ENCODE peak calls at places on chromosomes 16 and 17, in four cellular contexts. F, X, V and T are unnamed samples. For H3K4me1, the result is how much of the 10 kb centered on the place peaks cover.

GRCh38 chr17:81527591-81528383 is at the start of gene FSCN2:
- DNase-seq in V (no peak), X (no peak), F (no peak), T (no peak)

GRCh38 chr16:50021509-50021908 is 3.5 kb upstream of the CNEP1R1 start:
- DNase-seq in F (peak), X (no peak), V (no peak), T (peak)

GRCh38 chr16:83158320-83158957 is 531.7 kb downstream of the CDH13 start:
- DNase-seq in V (no peak), X (no peak), F (no peak), T (no peak)

GRCh38 chr17:41885733-41886132 is 20.5 kb upstream of the KLHL11 start:
- DNase-seq in X (no peak), V (no peak), F (no peak), T (no peak)

GRCh38 chr17:17890773-17891759 is 54.3 kb upstream of the SREBF1 start:
- DNase-seq in V (no peak), X (no peak), F (peak), T (no peak)

GRCh38 chr17:17947966-17948365 is 24.2 kb downstream of the TOM1L2 start:
- DNase-seq in X (no peak), V (no peak), F (no peak), T (no peak)

GRCh38 chr16:27177031-27177774 is 26.1 kb upstream of the KDM8 start:
- DNase-seq in X (no peak), F (no peak), V (no peak), T (no peak)

GRCh38 chr16:3737181-3737580 is 19.9 kb upstream of the TRAP1 start:
- DNase-seq in X (no peak), V (no peak), F (no peak), T (peak)

GRCh38 chr17:63623786-63624185 is 1.6 kb downstream of the MAP3K3 start:
- DNase-seq in V (no peak), F (no peak), X (no peak), T (no peak)

GRCh38 chr17:38921756-38922411 is 3.5 kb upstream of the LASP1NB start:
- DNase-seq in X (no peak), V (no peak), F (no peak), T (no peak)

GRCh38 chr17:42097691-42098661 is at the start of gene ZNF385C:
- DNase-seq in X (no peak), V (no peak), F (no peak), T (no peak)

GRCh38 chr17:71632328-71632727 is 488.5 kb upstream of the SOX9 start:
- DNase-seq in V (no peak), X (no peak), F (no peak), T (no peak)
- TF ChIP-seq SUZ12 in V (no peak), X (no peak), F (no peak), T (no peak)

DNA sequence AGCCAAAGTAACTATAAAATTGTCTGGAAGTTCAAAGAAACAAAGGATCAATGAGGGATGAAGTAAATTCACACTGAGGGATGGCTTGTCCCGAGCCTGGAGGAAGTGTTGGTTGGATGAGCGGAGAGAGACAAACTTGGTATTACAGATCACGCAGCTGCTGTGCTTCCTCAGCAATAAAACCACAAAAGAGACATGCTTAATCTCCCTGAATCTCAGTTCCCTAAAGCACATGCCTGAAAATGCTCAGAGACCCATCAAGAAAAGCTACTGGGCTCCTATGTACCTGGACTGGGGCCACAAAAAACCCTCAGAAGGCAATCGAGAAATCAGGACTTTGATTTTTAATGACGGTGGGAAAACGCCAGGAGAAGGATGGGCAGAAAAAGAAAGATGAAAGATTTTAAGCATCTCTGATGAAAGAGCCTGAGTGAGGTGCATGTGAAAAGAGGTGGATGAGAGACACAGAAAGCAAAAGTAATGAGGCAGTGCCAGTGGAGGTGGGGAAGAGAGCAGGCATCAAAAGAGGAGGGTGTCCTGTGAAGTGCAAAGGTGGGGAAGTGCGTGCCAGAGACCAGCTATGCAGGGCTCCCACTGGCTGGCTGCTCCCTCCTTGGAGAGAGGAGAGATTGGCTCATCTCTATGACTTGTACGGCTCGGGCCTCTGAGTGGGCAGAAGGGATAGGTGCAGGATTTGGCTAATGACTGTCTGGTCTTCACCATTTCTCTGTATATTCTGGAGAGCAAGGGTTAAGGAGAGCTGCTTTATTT is 143.7 kb downstream of the ABCC12 start:
- DNase-seq in X (no peak), V (no peak), F (no peak), T (no peak)
- H3K4me1 ChIP-seq in X (under half), V (under half), F (under half), T (under half)

GRCh38 chr17:29573558-29573870 is 5.0 kb downstream of the TP53I13 start:
- DNase-seq in V (no peak), F (no peak), X (no peak), T (no peak)

GRCh38 chr17:29570521-29570920 is 2.0 kb downstream of the TP53I13 start:
- DNase-seq in X (no peak), V (no peak), F (no peak), T (no peak)

GRCh38 chr17:29572691-29573557 is 4.4 kb downstream of the TP53I13 start:
- DNase-seq in X (no peak), F (no peak), V (no peak), T (no peak)

GRCh38 chr17:29571486-29571882 is 3.0 kb downstream of the TP53I13 start:
- DNase-seq in X (no peak), F (no peak), V (no peak), T (no peak)

DNA sequence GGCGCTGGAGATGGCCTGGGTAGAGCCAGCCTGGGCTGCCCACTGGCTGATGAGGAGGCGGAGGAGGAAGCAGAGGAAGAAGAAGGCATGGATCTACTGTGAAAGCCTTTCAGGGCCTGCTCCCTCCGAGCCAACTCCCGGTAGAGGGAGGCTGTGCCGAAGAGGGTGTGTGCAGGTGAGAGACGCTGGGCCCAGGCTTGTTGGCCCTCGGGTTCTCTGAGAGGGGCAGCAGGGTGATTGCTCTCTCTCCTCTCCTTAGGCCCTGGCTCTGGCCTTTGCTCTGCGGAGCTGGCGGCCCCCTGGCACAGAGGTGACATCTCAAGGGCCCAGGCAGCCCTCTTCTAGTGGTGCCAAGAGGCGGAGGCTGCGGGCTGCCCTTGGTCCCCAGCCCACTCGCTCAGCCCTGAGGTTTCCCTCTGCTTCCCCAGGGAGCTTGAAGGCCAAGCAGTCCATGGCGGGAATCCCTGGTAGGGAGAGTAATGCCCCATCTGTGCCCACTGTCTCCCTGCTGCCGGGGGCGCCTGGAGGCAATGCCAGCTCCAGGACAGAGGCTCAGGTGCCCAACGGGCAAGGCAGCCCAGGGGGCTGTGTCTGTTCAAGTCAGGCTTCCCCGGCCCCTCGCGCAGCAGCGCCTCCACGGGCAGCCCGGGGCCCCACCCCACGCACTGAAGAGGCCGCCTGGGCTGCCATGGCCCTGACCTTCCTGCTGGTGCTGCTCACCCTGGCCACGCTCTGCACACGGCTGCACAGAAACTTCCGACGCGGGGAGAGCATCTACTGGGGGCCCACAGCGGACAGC is 3.6 kb downstream of the TP53I13 start:
- DNase-seq in X (no peak), F (no peak), V (no peak), T (no peak)
- TF ChIP-seq ZNF274 in X (no peak), F (no peak), V (no peak), T (no peak)

GRCh38 chr16:28324887-28325279 is 32.6 kb downstream of the SBK1 start:
- DNase-seq in F (no peak), V (no peak), X (no peak), T (no peak)

GRCh38 chr16:28321700-28322411 is 29.5 kb downstream of the SBK1 start:
- DNase-seq in X (no peak), V (no peak), F (peak), T (peak)

GRCh38 chr16:28320741-28321140 is 28.4 kb downstream of the SBK1 start:
- DNase-seq in V (no peak), F (no peak), X (no peak), T (no peak)

GRCh38 chr16:28326881-28327610 is 34.7 kb downstream of the SBK1 start:
- DNase-seq in V (no peak), X (no peak), F (peak), T (peak)

GRCh38 chr16:28324235-28324886 is 32.0 kb downstream of the SBK1 start:
- DNase-seq in V (no peak), X (no peak), F (peak), T (no peak)
- TF ChIP-seq SUZ12 in V (no peak), X (no peak), F (no peak), T (no peak)

GRCh38 chr17:79565606-79566250 is 45.1 kb downstream of the RBFOX3 start:
- DNase-seq in V (no peak), F (no peak), X (no peak), T (no peak)
- H3K4me1 ChIP-seq in V (under half), F (under half), X (under half), T (under half)

DNA sequence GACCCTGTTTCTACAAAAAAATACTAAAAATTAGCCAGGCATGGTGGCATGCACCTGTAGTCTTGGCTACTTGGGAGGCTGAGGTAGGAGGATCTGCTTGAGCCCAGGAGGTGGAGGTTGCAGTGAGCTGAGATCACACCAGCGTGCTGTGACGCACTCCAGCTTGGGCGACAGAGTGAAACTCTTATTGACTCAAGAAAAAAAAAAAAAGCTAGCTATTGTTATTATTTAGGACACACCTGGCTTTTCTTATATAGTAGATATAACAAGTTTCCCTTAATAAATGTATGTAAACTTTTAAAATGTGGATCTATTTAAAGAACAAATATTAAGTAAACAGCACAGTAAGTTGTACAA is 1.8 kb downstream of the RABEP2 start:
- DNase-seq in V (no peak), X (no peak), F (no peak), T (no peak)
- TF ChIP-seq ZNF274 in V (no peak), X (no peak), F (no peak), T (no peak)